ENCODE peak calls at places on chromosomes 6 and 20, in four cellular contexts. S is endothelial cell of umbilical vein, K is H9, T is GM23248. R is an unnamed sample. For H3K79me2, the result is how much of the 10 kb centered on the place peaks cover.

GRCh38 chr20:21395039-21395665 is 2.2 kb downstream of the NKX2-4 start:
- DNase-seq in K (no peak), S (peak), T (no peak), R (no peak)

GRCh38 chr20:4894409-4894808 is 106.9 kb downstream of the SLC23A2 start:
- DNase-seq in S (no peak), K (no peak), T (no peak), R (no peak)

GRCh38 chr6:158031445-158032353 is 50.0 kb downstream of the SYNJ2 start:
- DNase-seq in K (no peak), S (peak), T (peak), R (peak)

GRCh38 chr6:25889877-25890853 is 16.1 kb upstream of the SLC17A3 start:
- DNase-seq in S (peak), T (peak), K (no peak), R (peak)

GRCh38 chr20:10666221-10667076 is 7.3 kb downstream of the JAG1 start:
- DNase-seq in S (peak), K (peak), T (no peak), R (no peak)

GRCh38 chr6:159105716-159106115 is 60.9 kb upstream of the TAGAP start:
- DNase-seq in K (no peak), T (no peak), S (no peak), R (no peak)

GRCh38 chr6:154805288-154805911 is 72.2 kb downstream of the SCAF8 start:
- DNase-seq in S (peak), T (peak), K (no peak), R (peak)

GRCh38 chr20:35610833-35611427 is 4.7 kb upstream of the SPAG4 start:
- DNase-seq in K (no peak), S (no peak), T (no peak), R (peak)

GRCh38 chr6:119197271-119197670 is 118.8 kb upstream of the FAM184A start:
- DNase-seq in S (no peak), K (no peak), T (no peak), R (no peak)

GRCh38 chr6:72941751-72942150 is 283.5 kb downstream of the KHDC1L start:
- DNase-seq in S (no peak), T (no peak), K (no peak), R (no peak)

GRCh38 chr6:144063246-144063743 is 32.1 kb downstream of the SF3B5 start:
- DNase-seq in T (peak), S (no peak), K (peak), R (no peak)

GRCh38 chr6:30685977-30686907 is at the start of gene PPP1R18:
- DNase-seq in K (peak), S (peak), T (peak), R (peak)

GRCh38 chr6:30685157-30685976 is 1.1 kb downstream of the PPP1R18 start:
- DNase-seq in T (peak), S (peak), K (no peak), R (no peak)

GRCh38 chr6:30687659-30688431 is 1.4 kb upstream of the PPP1R18 start:
- DNase-seq in T (peak), K (peak), S (no peak), R (no peak)

GRCh38 chr6:30688569-30688968 is 2.1 kb upstream of the PPP1R18 start:
- DNase-seq in T (no peak), K (no peak), S (no peak), R (no peak)

GRCh38 chr6:30686908-30687658 is 638 bp upstream of the PPP1R18 start:
- DNase-seq in T (peak), K (peak), S (peak), R (peak)
- H3K79me2 ChIP-seq in T (half or more), K (under half), S (half or more), R (under half)

GRCh38 chr20:37315293-37316110 is 26.0 kb downstream of the MANBAL start:
- DNase-seq in S (no peak), K (no peak), T (peak), R (peak)

GRCh38 chr20:37314617-37315292 is 25.3 kb downstream of the MANBAL start:
- DNase-seq in T (peak), K (no peak), S (no peak), R (no peak)

GRCh38 chr20:37311710-37312355 is 22.4 kb downstream of the MANBAL start:
- DNase-seq in T (peak), S (no peak), K (no peak), R (no peak)

GRCh38 chr20:37314099-37314498 is 24.6 kb downstream of the MANBAL start:
- DNase-seq in S (no peak), T (no peak), K (no peak), R (no peak)

GRCh38 chr20:37313546-37314091 is 24.2 kb downstream of the MANBAL start:
- DNase-seq in S (no peak), T (no peak), K (no peak), R (peak)
- H3K79me2 ChIP-seq in S (under half), T (half or more), K (under half), R (half or more)

DNA sequence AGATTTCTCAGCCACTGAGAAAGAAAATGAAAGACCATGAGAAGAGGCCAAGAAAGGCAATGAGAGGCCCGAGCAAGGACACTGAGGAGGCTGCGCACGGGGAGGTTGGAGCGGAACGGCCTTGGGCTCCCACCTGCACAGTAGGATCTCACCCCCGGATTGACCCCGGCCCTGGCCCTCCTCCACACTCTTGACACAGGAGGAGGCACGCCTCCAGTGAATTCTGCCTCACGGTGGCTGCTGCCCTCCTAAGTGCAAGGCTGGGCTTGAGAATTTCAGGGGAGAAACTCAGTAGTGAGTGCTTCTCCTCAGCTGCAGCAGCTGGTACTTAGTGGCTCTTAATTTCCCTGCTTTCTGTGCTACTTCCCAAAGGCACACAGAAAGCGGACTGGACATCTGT is 18.0 kb downstream of the MRPL14 start:
- DNase-seq in S (no peak), K (no peak), T (no peak), R (no peak)
- H3K79me2 ChIP-seq in S (under half), K (under half), T (half or more), R (under half)

GRCh38 chr20:56151834-56152233 is 96.7 kb upstream of the MC3R start:
- DNase-seq in S (no peak), T (no peak), K (no peak), R (no peak)
- H3K79me2 ChIP-seq in S (under half), T (under half), K (under half), R (under half)

GRCh38 chr6:7140631-7141366 is 33.0 kb downstream of the RREB1 start:
- DNase-seq in K (peak), S (peak), T (peak), R (peak)

GRCh38 chr6:7139835-7140470 is 32.2 kb downstream of the RREB1 start:
- DNase-seq in T (no peak), K (no peak), S (no peak), R (no peak)

GRCh38 chr6:7144810-7145209 is 37.0 kb downstream of the RREB1 start:
- DNase-seq in S (no peak), K (no peak), T (no peak), R (no peak)

GRCh38 chr6:7143161-7143974 is 35.6 kb downstream of the RREB1 start:
- DNase-seq in T (peak), K (no peak), S (no peak), R (no peak)

DNA sequence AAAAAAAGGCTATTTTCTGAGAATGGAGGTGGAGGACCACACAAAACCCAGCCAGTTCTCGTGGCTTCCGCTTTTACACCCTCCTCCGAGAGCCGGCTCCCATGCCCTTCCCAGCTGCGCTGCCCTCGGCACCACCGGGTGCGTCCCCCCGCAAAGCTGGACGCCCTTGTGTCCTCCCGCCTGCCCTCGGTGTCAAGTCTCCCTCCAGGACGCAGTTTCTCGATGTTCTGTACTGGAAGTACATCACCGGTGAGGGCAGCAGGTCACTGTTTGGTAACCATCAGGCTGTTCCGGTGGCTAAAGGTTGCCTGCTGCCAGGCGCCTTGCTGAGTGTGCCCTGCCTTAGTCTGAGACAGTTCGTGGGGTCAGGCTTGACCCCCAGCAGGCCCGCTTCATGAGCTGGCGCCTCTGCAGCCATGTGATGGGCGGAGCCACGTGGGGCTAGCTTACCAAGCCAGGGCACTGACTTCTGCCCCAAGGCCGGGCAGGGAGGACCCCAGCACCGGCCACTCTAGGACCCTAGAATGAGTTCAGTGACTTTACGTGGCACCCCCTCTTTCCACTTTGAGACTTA is 34.6 kb downstream of the RREB1 start:
- DNase-seq in T (no peak), S (no peak), K (no peak), R (no peak)
- H3K79me2 ChIP-seq in T (half or more), S (half or more), K (under half), R (under half)

DNA sequence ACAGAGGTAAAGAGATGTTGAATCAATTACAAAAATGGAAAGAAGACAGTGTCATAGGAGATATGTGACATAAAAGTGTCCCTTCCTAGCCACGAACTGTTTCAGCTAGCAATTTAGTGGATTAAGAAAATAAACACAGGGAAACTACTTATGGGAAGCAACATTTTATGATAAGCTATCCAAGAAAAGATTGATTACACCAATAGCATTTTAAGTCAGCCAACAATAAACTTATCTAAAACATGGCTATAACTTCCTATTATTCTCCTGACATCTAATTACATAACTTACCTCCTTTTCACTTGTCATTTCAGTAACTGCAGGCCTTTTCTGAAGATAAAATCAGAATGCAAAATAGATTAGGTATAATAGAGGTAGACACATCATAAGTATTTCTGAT is 111.4 kb downstream of the PTPRK start:
- DNase-seq in K (no peak), T (no peak), S (no peak), R (peak)
- H3K79me2 ChIP-seq in K (under half), T (under half), S (under half), R (under half)